ENCODE peak calls at places on chromosomes 1 and 21, in four cellular contexts. U is HFF-Myc, X is prostate gland, T is body of pancreas. Z is an unnamed sample.

GRCh38 chr1:96559707-96560588 is 161.6 kb upstream of the PTBP2 start:
- DNase-seq in U (peak; percentile 30), X (no peak), T (peak; percentile 34), Z (peak; percentile 98)

GRCh38 chr1:94951509-94952208 is 24.7 kb upstream of the CNN3 start:
- DNase-seq in X (no peak), T (no peak), U (no peak), Z (peak; percentile 45)

GRCh38 chr21:35236090-35236489 is 187.0 kb upstream of the RUNX1 start:
- DNase-seq in T (no peak), U (no peak), X (no peak), Z (no peak)

GRCh38 chr1:66300986-66301451 is 232.9 kb upstream of the SGIP1 start:
- DNase-seq in U (no peak), T (no peak), X (no peak), Z (peak; percentile 59)

GRCh38 chr1:101267082-101267481 is 30.3 kb downstream of the S1PR1 start:
- DNase-seq in U (no peak), X (no peak), T (no peak), Z (no peak)

GRCh38 chr1:239944666-239945065 is 147.0 kb upstream of the FMN2 start:
- DNase-seq in X (no peak), T (no peak), U (no peak), Z (no peak)

GRCh38 chr1:200379431-200379755 is 30.4 kb downstream of the ZNF281 start:
- DNase-seq in T (no peak), X (no peak), U (peak; percentile 84), Z (peak; percentile 98)

GRCh38 chr1:24149854-24150227 is 6.9 kb upstream of the IL22RA1 start:
- DNase-seq in X (no peak), T (peak; percentile 22), U (no peak), Z (peak; percentile 44)

GRCh38 chr1:162882248-162882666 is 21.3 kb upstream of the CCDC190 start:
- DNase-seq in U (peak; percentile 43), T (no peak), X (no peak), Z (peak; percentile 76)

GRCh38 chr1:197336571-197336970 is 68.5 kb downstream of the CRB1 start:
- DNase-seq in T (no peak), U (no peak), X (no peak), Z (no peak)

GRCh38 chr1:204560590-204560989 is 44.4 kb downstream of the MDM4 start:
- DNase-seq in T (no peak), U (no peak), X (no peak), Z (peak; percentile 46)

GRCh38 chr1:96660503-96660902 is 61.1 kb upstream of the PTBP2 start:
- DNase-seq in U (no peak), X (no peak), T (no peak), Z (peak; percentile 38)

DNA sequence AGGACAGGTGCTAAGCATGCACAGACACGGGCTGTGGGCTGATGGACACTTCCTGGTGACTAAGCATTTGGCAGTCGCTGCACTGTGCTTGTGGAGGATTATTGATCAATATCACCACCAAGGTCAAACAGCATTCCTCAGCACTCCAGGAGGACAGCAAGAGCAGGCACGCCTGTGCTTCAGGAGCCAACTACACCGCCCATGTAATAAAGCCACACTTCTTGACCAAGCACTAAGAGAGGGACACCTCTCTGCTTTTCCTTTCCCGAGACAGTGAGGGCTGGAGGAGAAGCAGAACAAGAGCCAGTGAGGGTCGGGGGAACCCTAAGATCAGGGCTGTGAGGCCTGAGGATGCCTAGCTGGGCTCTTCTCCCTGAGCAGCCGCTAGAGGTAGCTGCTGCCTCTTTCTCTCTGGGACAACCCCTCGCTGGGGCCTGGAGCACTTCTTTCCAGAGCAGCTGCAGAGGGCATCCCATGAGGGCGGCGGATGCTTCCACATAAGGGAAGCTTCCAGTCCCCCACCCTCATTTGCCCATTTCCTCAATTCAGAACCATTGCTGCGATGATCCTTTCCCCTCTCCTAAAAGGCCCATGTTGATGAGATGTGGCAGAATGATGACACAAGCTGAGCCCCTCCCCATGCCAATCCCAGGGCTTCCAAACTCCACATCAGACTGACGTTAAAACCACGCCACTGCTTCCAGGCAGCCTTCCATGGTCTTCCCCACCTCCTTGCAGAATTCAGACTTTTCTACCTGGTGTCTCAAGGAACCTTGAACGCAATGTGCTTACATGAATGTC is 19.1 kb downstream of the RAB7B start:
- DNase-seq in U (no peak), X (peak; percentile 91), T (peak; percentile 86), Z (peak; percentile 51)
- TF ChIP-seq CTCF in U (peak; percentile 93), X (peak; percentile 78), T (peak; percentile 18), Z (peak; percentile 92)

DNA sequence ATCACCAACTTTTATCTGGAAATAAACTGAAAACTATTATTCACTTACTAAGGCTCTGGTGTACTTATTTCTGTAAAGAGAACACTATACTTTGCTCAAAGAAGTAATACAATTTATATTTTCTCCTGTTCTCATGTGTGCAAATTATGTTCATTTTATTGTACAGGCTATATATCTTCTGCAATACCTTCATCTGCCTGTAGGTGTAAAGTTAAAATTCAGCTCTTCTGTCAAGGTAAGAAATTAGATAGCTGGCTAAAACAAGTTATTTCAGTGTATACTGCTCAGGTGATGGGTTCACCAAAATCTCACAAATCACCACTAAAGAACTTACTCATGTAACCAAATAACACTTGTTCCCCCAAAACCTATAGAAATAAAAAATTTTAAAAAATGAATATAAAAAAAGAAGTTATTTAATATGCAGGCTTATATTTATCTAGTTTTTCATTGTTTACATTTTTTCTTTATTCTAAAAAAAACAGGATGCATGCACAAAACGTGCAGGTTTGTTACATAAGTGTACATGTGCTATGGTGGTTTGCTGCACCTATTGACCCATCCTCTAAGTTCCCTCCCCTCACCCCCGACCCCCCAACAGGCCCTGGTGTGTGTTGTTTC is 81.5 kb downstream of the PTGER3 start:
- DNase-seq in U (no peak), X (no peak), T (no peak), Z (peak; percentile 12)
- TF ChIP-seq CTCF in U (peak; percentile 13), X (no peak), T (no peak), Z (peak; percentile 50)

DNA sequence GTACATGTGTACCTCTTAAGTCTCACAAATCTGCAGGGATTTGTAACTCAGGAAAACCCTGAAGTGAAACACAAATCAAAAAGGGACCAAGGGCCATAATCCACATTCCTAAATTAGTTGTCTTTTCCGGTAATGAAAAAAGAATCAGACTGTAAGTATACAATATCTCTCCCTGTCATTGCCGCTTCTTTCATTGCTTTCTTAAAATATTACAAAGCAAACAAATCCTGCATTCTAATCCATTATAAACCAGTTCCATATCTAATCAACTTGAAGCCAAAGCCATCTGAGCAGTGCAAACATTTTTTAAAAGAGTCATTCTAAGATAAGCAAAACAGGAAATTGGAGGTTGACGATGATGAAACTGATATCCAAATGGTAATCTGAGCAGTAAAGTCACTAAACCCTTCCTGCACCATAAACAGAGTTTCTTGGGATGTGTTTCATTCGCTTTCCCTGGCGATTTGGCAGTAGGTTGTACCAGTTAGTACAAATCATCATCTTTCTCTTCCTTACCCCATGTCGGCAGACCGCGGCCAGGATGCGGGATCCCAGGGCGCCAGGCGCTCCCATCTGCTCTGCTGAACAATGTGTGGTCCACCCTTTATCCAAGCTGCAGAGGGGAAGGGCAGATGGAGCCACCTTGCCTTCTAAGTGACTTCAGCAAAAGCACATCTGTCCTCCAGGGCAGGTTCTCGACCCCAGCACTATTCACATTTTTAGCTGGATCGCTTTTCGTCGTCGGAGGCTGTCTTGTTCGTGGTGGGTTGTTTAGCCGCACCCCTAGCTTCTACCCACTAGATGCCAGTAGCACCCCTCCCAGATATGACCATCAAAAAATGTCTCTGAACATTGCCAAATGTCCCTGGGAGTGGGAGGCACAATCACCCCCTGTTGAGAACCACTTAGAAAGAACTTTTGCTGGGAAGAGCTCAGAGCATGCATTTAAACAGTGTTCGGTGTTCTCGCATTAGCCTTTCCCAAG is 58.4 kb upstream of the SIM2 start:
- DNase-seq in U (no peak), T (no peak), X (no peak), Z (no peak)
- TF ChIP-seq CTCF in U (no peak), T (no peak), X (no peak), Z (no peak)

DNA sequence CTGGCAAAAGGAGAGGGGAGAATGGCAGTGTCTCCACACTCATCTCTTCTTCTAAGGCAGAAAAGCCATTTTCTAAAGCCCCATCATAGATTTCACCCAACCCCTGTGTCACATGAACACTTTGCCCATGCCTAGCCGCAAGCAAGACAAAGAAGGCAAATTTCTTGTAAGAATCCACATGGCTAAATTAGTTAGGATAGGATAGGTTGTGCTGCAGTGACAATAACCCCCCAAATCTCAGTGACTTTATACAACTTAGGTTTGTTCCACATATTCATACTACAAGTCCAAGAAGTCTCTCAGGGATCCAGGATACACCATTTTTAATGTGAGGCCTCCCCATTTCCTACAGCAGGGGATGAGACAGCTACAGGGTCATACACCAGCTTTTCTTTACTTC is 40.8 kb downstream of the MIS18A start:
- DNase-seq in X (no peak), T (no peak), U (no peak), Z (no peak)
- TF ChIP-seq CTCF in X (no peak), T (no peak), U (no peak), Z (no peak)